ENCODE peak calls at places on chromosome 22, in five cellular contexts. M is HCT116, K is Panc1, U is stomach, D is GM23338. F is an unnamed sample.

GRCh38 chr22:47129902-47130301 is 367.5 kb downstream of the TBC1D22A start:
- DNase-seq in M (peak), U (peak), K (no peak), D (no peak), F (no peak)

GRCh38 chr22:40036591-40037225 is 42.0 kb downstream of the FAM83F start:
- DNase-seq in U (peak), K (peak), D (peak), M (peak), F (peak)

GRCh38 chr22:19582033-19582693 is 58.0 kb upstream of the CLDN5 start:
- DNase-seq in K (no peak), M (no peak), U (no peak), D (no peak), F (no peak)

GRCh38 chr22:45903355-45904149 is 73.4 kb downstream of the WNT7B start:
- DNase-seq in D (no peak), U (no peak), M (no peak), K (no peak), F (peak)

GRCh38 chr22:24510694-24511625 is 15.8 kb downstream of the UPB1 start:
- DNase-seq in D (no peak), K (no peak), U (peak), M (no peak), F (no peak)

GRCh38 chr22:49317369-49317768 is 510.3 kb downstream of the BRD1 start:
- DNase-seq in M (no peak), U (no peak), D (no peak), K (no peak), F (no peak)

GRCh38 chr22:35314161-35314942 is 14.7 kb downstream of the TOM1 start:
- DNase-seq in K (no peak), M (no peak), U (no peak), D (peak), F (no peak)

GRCh38 chr22:41491379-41492100 is 22.6 kb downstream of the ACO2 start:
- DNase-seq in D (no peak), U (no peak), M (no peak), K (no peak), F (no peak)

GRCh38 chr22:27820896-27821866 is 19.6 kb upstream of the MN1 start:
- DNase-seq in M (no peak), D (no peak), K (no peak), U (no peak), F (no peak)

GRCh38 chr22:24894998-24895397 is 51.5 kb downstream of the LHFPL7 start:
- DNase-seq in U (peak), K (no peak), D (peak), M (peak), F (peak)

GRCh38 chr22:37552560-37553163 is 7.6 kb upstream of the CDC42EP1 start:
- DNase-seq in K (no peak), U (no peak), M (no peak), D (peak), F (no peak)

GRCh38 chr22:48649031-48649430 is 1178.6 kb downstream of the BRD1 start:
- DNase-seq in U (no peak), K (no peak), D (no peak), M (no peak), F (no peak)

GRCh38 chr22:40922484-40923303 is 28.5 kb upstream of the RBX1 start:
- DNase-seq in U (no peak), K (peak), D (peak), M (peak), F (no peak)

GRCh38 chr22:38299758-38300157 is 17.5 kb downstream of the CSNK1E start:
- DNase-seq in U (no peak), K (no peak), M (no peak), D (no peak), F (no peak)

GRCh38 chr22:27401321-27401720 is 400.2 kb downstream of the MN1 start:
- DNase-seq in D (no peak), K (no peak), U (no peak), M (no peak), F (no peak)

GRCh38 chr22:37196539-37197450 is 8.7 kb upstream of the C1QTNF6 start:
- DNase-seq in U (peak), K (no peak), D (no peak), M (peak), F (peak)

GRCh38 chr22:35634015-35634414 is 14.2 kb upstream of the APOL6 start:
- DNase-seq in U (no peak), M (no peak), K (no peak), D (no peak), F (no peak)

GRCh38 chr22:39219071-39220050 is 25.4 kb downstream of the PDGFB start:
- DNase-seq in U (no peak), M (no peak), D (peak), K (no peak), F (no peak)

GRCh38 chr22:48734359-48734758 is 1093.3 kb downstream of the BRD1 start:
- DNase-seq in U (no peak), K (no peak), D (no peak), M (no peak), F (no peak)

GRCh38 chr22:46122511-46122971 is 27.8 kb upstream of the PPARA start:
- DNase-seq in U (peak), K (no peak), D (peak), M (peak), F (no peak)

GRCh38 chr22:35637254-35637653 is 11.0 kb upstream of the APOL6 start:
- DNase-seq in U (no peak), M (no peak), K (no peak), D (no peak), F (no peak)

GRCh38 chr22:48342016-48342415 is 1485.7 kb downstream of the BRD1 start:
- DNase-seq in D (no peak), U (no peak), K (no peak), M (no peak), F (no peak)

GRCh38 chr22:35442471-35442870 is 42.5 kb downstream of the MCM5 start:
- DNase-seq in M (no peak), U (no peak), D (no peak), K (no peak), F (no peak)

GRCh38 chr22:47369431-47370015 is 607.1 kb downstream of the TBC1D22A start:
- DNase-seq in K (no peak), M (no peak), D (no peak), U (peak), F (no peak)

GRCh38 chr22:26842103-26842502 is 184.7 kb downstream of the MIAT start:
- DNase-seq in U (no peak), K (no peak), D (no peak), M (no peak), F (no peak)

GRCh38 chr22:43159484-43160178 is 8.3 kb downstream of the TSPO start:
- DNase-seq in M (no peak), U (peak), D (peak), K (no peak), F (no peak)

GRCh38 chr22:49768511-49768910 is 59.2 kb downstream of the BRD1 start:
- DNase-seq in U (no peak), K (no peak), M (no peak), D (no peak), F (no peak)

GRCh38 chr22:46001046-46001425 is 24.1 kb upstream of the WNT7B start:
- DNase-seq in D (no peak), M (no peak), U (no peak), K (no peak), F (no peak)

GRCh38 chr22:49190816-49191505 is 636.7 kb downstream of the BRD1 start:
- DNase-seq in U (no peak), K (no peak), M (no peak), D (no peak), F (no peak)

GRCh38 chr22:25840883-25841282 is 98.9 kb downstream of the MYO18B start:
- DNase-seq in D (no peak), K (no peak), U (no peak), M (no peak), F (no peak)

GRCh38 chr22:23007823-23008222 is 62.5 kb upstream of the GNAZ start:
- DNase-seq in K (no peak), U (no peak), M (no peak), D (no peak), F (no peak)

GRCh38 chr22:47423266-47423665 is 660.8 kb downstream of the TBC1D22A start:
- DNase-seq in U (no peak), K (no peak), D (no peak), M (no peak), F (no peak)

GRCh38 chr22:49971232-49972162 is 10.9 kb downstream of the PIM3 start:
- DNase-seq in U (peak), K (no peak), M (no peak), D (peak), F (peak)

GRCh38 chr22:40534379-40535188 is 101.9 kb downstream of the MRTFA start:
- DNase-seq in D (peak), U (no peak), M (no peak), K (no peak), F (no peak)

GRCh38 chr22:38255697-38256096 is 17.1 kb downstream of the TMEM184B start:
- DNase-seq in M (no peak), U (no peak), D (no peak), K (no peak), F (no peak)

DNA sequence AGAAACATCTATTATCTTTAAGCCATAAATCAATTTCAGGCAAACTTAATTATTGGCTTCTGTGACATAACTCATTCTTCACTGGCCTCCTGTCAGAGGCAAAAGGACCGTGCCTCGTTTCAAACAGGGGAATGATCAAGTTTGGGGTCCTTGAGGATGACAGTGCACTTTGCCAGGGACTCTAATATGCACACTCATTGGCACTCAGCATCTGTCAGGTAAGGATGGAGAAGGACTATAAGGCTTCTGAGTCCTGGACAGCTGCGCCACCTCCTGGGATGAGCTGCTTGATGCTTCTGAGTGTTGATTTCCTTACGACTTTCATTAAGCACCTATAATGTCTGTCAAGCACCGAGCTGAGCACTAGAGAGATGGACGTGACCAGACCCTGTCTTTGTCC is 20.2 kb downstream of the BPIFC start:
- DNase-seq in U (no peak), D (peak), K (no peak), M (peak), F (no peak)
- TF ChIP-seq CTCF in U (no peak), D (peak), K (peak), M (peak), F (peak)

DNA sequence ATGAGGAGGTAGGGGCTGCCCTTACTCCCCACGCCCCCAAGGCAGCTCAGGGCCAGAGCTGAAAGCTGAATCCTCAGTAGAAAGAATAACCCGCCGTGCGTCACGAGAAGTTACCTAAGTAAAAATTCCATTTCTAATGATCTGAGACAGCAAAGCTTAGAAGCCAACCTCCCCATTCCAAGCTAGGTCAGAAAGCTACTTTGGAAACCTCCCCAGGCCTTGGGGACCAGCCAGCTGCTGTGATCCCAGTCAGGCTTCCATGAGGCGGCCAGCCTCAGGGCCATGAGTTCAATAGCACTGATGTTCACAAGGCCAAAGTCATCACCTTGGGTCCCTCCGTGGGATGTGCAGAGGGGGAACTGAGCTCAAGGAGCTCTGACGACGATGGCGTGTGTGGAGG is 6.9 kb downstream of the SHISAL1 start:
- DNase-seq in M (no peak), K (no peak), U (no peak), D (no peak), F (no peak)
- TF ChIP-seq POLR2AphosphoS5 in M (no peak), K (no peak), U (peak), D (no peak), F (no peak)

GRCh38 chr22:30492144-30492543 is 13.4 kb downstream of the SEC14L4 start:
- DNase-seq in K (no peak), D (no peak), U (no peak), M (no peak), F (no peak)

GRCh38 chr22:30491381-30491780 is 14.1 kb downstream of the SEC14L4 start:
- DNase-seq in D (no peak), K (no peak), M (no peak), U (no peak), F (no peak)

GRCh38 chr22:30488121-30488520 is 16.3 kb upstream of the SEC14L3 start:
- DNase-seq in M (no peak), U (no peak), D (peak), K (no peak), F (no peak)

GRCh38 chr22:30486661-30487115 is 14.9 kb upstream of the SEC14L3 start:
- DNase-seq in D (no peak), U (peak), K (no peak), M (no peak), F (no peak)

GRCh38 chr22:30490399-30490798 is 15.1 kb downstream of the SEC14L4 start:
- DNase-seq in U (no peak), K (no peak), M (no peak), D (peak), F (no peak)
- TF ChIP-seq CTCF in U (no peak), K (peak), M (no peak), D (peak), F (no peak)

GRCh38 chr22:31615481-31615840 is 46.6 kb downstream of the PISD start:
- DNase-seq in K (no peak), D (no peak), U (no peak), M (no peak), F (no peak)

GRCh38 chr22:31612891-31613285 is 49.1 kb downstream of the PISD start:
- DNase-seq in D (no peak), M (no peak), U (no peak), K (no peak), F (no peak)

GRCh38 chr22:31613904-31614296 is 48.1 kb downstream of the PISD start:
- DNase-seq in M (no peak), U (no peak), D (no peak), K (no peak), F (no peak)

GRCh38 chr22:31614781-31615480 is 47.1 kb downstream of the PISD start:
- DNase-seq in D (no peak), U (no peak), M (no peak), K (no peak), F (no peak)

DNA sequence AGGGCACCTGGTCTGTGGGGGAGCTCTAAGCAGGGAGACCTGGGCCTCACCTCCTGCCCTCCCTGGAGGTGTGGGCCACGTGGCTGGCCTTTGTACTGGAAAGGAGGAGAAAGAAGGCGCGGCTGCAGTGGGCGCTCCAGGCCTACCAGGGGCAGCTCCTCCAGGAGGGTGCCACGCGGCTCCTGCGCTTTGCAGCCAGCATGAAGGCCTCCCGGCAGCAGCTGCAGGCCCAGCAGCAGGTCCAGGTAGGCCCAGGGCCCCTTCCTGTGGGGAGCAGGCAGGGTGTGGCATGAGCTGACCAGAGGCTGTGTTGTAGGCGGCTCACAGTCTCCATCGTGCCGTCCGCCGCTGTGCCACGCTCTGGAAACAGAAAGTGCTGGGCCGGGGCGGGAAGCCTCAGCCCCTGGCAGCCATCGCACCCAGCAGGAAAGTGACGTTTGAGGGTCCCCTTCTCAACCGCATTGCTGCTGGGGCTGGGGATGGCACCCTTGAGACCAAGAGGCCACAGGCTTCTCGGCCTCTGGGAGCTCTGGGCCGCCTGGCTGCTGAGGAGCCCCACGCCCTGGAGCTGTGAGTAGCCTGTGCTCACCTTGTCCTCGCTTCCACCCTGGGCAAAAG is 48.6 kb downstream of the PISD start:
- DNase-seq in U (no peak), D (no peak), M (no peak), K (no peak), F (no peak)
- TF ChIP-seq POLR2AphosphoS5 in U (no peak), D (no peak), M (no peak), K (no peak), F (no peak)